ENCODE peak calls at places on chromosomes 4 and X, in eight cellular contexts. N, I, V, E, T, J, M and Q are unnamed samples.

GRCh38 chr4:150510176-150510875 is 71.6 kb upstream of the MAB21L2 start:
- DNase-seq in N (no peak), I (no peak), V (peak; percentile 10), E (no peak), T (no peak), J (no peak), M (no peak), Q (no peak)

GRCh38 chr4:158796370-158797140 is 27.7 kb downstream of the FNIP2 start:
- DNase-seq in N (no peak), I (no peak), V (no peak), E (no peak), T (no peak), J (no peak), M (no peak), Q (no peak)

GRCh38 chr4:91961504-91961903 is 342.3 kb upstream of the GRID2 start:
- DNase-seq in N (no peak), I (no peak), V (no peak), E (no peak), T (no peak), J (no peak), M (no peak), Q (no peak)

GRCh38 chr4:70863099-70863790 is 23.6 kb upstream of the GRSF1 start:
- DNase-seq in N (no peak), I (no peak), V (no peak), E (no peak), T (no peak), J (no peak), M (no peak), Q (no peak)

GRCh38 chrX:153777261-153778090 is 3.4 kb upstream of the SRPK3 start:
- DNase-seq in N (peak; percentile 37), I (no peak), V (no peak), E (no peak), T (no peak), J (no peak), M (no peak), Q (no peak)

GRCh38 chr4:105145913-105146285 is 777 bp upstream of the TET2 start:
- DNase-seq in N (no peak), I (no peak), V (no peak), E (no peak), T (no peak), J (no peak), M (no peak), Q (no peak)

GRCh38 chr4:22324422-22324821 is 191.4 kb downstream of the ADGRA3 start:
- DNase-seq in N (no peak), I (no peak), V (no peak), E (peak; percentile 11), T (no peak), J (no peak), M (no peak), Q (no peak)

GRCh38 chrX:151631822-151632221 is 63.4 kb upstream of the PRRG3 start:
- DNase-seq in N (no peak), I (no peak), V (no peak), E (no peak), T (no peak), J (no peak), M (no peak), Q (no peak)

GRCh38 chr4:89664521-89664920 is 172.4 kb downstream of the SNCA start:
- DNase-seq in N (no peak), I (no peak), V (no peak), E (no peak), T (no peak), J (no peak), M (no peak), Q (no peak)

GRCh38 chr4:83231620-83232056 is 53.0 kb downstream of the COQ2 start:
- DNase-seq in N (no peak), I (peak; percentile 41), V (no peak), E (no peak), T (no peak), J (no peak), M (no peak), Q (no peak)

GRCh38 chr4:122623637-122624036 is 2.8 kb upstream of the IL21 start:
- DNase-seq in N (no peak), I (no peak), V (no peak), E (no peak), T (no peak), J (no peak), M (no peak), Q (no peak)

GRCh38 chr4:161252520-161253141 is 911.2 kb downstream of the FSTL5 start:
- DNase-seq in N (no peak), I (peak; percentile 16), V (peak; percentile 13), E (peak; percentile 30), T (no peak), J (no peak), M (no peak), Q (no peak)

GRCh38 chrX:39672405-39672804 is 425.4 kb downstream of the BCOR start:
- DNase-seq in N (no peak), I (no peak), V (no peak), E (no peak), T (no peak), J (no peak), M (no peak), Q (no peak)

GRCh38 chr4:33882246-33882990 is 2361.9 kb downstream of the ARAP2 start:
- DNase-seq in N (no peak), I (no peak), V (no peak), E (no peak), T (no peak), J (no peak), M (no peak), Q (no peak)

GRCh38 chrX:53813663-53814440 is 127.3 kb upstream of the HUWE1 start:
- DNase-seq in N (no peak), I (no peak), V (no peak), E (peak; percentile 17), T (no peak), J (no peak), M (no peak), Q (no peak)

GRCh38 chr4:120266602-120267001 is 200.0 kb upstream of the MAD2L1 start:
- DNase-seq in N (no peak), I (no peak), V (no peak), E (no peak), T (no peak), J (no peak), M (no peak), Q (no peak)

GRCh38 chrX:85619962-85620361 is 240.5 kb upstream of the POF1B start:
- DNase-seq in N (no peak), I (no peak), V (no peak), E (peak; percentile 94), T (no peak), J (no peak), M (no peak), Q (no peak)

GRCh38 chr4:161522031-161522430 is 641.8 kb downstream of the FSTL5 start:
- DNase-seq in N (no peak), I (peak; percentile 74), V (no peak), E (no peak), T (no peak), J (no peak), M (no peak), Q (no peak)

GRCh38 chrX:44651347-44651746 is 108.7 kb upstream of the FUNDC1 start:
- DNase-seq in N (peak; percentile 11), I (no peak), V (no peak), E (peak; percentile 58), T (no peak), J (no peak), M (peak; percentile 19), Q (no peak)

GRCh38 chr4:86959588-86960500 is 25.0 kb downstream of the AFF1 start:
- DNase-seq in N (no peak), I (no peak), V (no peak), E (peak; percentile 91), T (no peak), J (no peak), M (no peak), Q (no peak)

GRCh38 chrX:139932077-139932900 is 564 bp downstream of the ATP11C start:
- DNase-seq in N (peak; percentile 79), I (no peak), V (peak; percentile 17), E (no peak), T (no peak), J (peak; percentile 24), M (peak; percentile 11), Q (peak; percentile 40)

GRCh38 chrX:70132244-70132643 is 1.0 kb upstream of the IGBP1 start:
- DNase-seq in N (no peak), I (peak; percentile 1), V (no peak), E (no peak), T (no peak), J (no peak), M (no peak), Q (no peak)

GRCh38 chrX:115388879-115389278 is 99.4 kb downstream of the LUZP4 start:
- DNase-seq in N (no peak), I (no peak), V (no peak), E (no peak), T (no peak), J (no peak), M (no peak), Q (no peak)

GRCh38 chr4:79875500-79875899 is 197.5 kb downstream of the ANTXR2 start:
- DNase-seq in N (no peak), I (no peak), V (no peak), E (no peak), T (no peak), J (no peak), M (no peak), Q (no peak)

GRCh38 chr4:149063007-149063406 is 620.8 kb upstream of the NR3C2 start:
- DNase-seq in N (no peak), I (no peak), V (no peak), E (no peak), T (no peak), J (no peak), M (no peak), Q (no peak)

GRCh38 chr4:149555146-149555545 is 260.5 kb downstream of the IQCM start:
- DNase-seq in N (no peak), I (no peak), V (peak; percentile 45), E (no peak), T (no peak), J (no peak), M (no peak), Q (no peak)

GRCh38 chrX:69618803-69619202 is 2.9 kb downstream of the EDA start:
- DNase-seq in N (peak; percentile 17), I (peak; percentile 55), V (peak; percentile 5), E (peak; percentile 14), T (no peak), J (no peak), M (no peak), Q (peak; percentile 43)

GRCh38 chr4:72360075-72360474 is 208.9 kb downstream of the ADAMTS3 start:
- DNase-seq in N (no peak), I (no peak), V (no peak), E (peak; percentile 7), T (no peak), J (no peak), M (no peak), Q (no peak)

GRCh38 chr4:14446904-14447303 is 555.4 kb upstream of the CPEB2 start:
- DNase-seq in N (no peak), I (no peak), V (no peak), E (no peak), T (no peak), J (no peak), M (no peak), Q (no peak)

GRCh38 chr4:87257523-87257922 is 37.1 kb upstream of the KLHL8 start:
- DNase-seq in N (no peak), I (peak; percentile 78), V (no peak), E (no peak), T (no peak), J (peak; percentile 3), M (no peak), Q (no peak)

GRCh38 chr4:137601924-137602323 is 69.6 kb upstream of the PCDH18 start:
- DNase-seq in N (no peak), I (no peak), V (peak; percentile 8), E (peak; percentile 25), T (no peak), J (no peak), M (no peak), Q (no peak)

GRCh38 chrX:84187501-84188319 is at the start of gene RPS6KA6:
- DNase-seq in N (peak; percentile 64), I (no peak), V (no peak), E (peak; percentile 57), T (no peak), J (no peak), M (peak; percentile 13), Q (peak; percentile 33)

GRCh38 chr4:101967697-101968346 is 177.3 kb downstream of the BANK1 start:
- DNase-seq in N (no peak), I (no peak), V (no peak), E (no peak), T (no peak), J (no peak), M (no peak), Q (no peak)

GRCh38 chrX:103783971-103784370 is 7.3 kb downstream of the PLP1 start:
- DNase-seq in N (no peak), I (peak; percentile 46), V (no peak), E (no peak), T (no peak), J (peak; percentile 8), M (no peak), Q (no peak)